ENCODE peak calls at places on chromosomes 11 and 22, in seven cellular contexts. I, C, D, X, A, S and R are unnamed samples.

GRCh38 chr11:124884869-124885479 is 12.7 kb downstream of the ROBO4 start:
- DNase-seq in S (no peak), C (no peak), X (no peak), A (no peak), D (no peak), I (no peak), R (no peak)

GRCh38 chr11:9774591-9775392 is 110.9 kb downstream of the SWAP70 start:
- DNase-seq in X (peak; percentile 84), C (no peak), I (no peak), A (no peak), D (peak; percentile 71), S (no peak), R (no peak)

GRCh38 chr11:70471254-70471653 is 72.9 kb downstream of the CTTN start:
- DNase-seq in D (peak; percentile 52), A (peak; percentile 33), C (peak; percentile 84), S (no peak), X (no peak), I (no peak), R (peak; percentile 31)

GRCh38 chr22:46731246-46732040 is 6.6 kb downstream of the CERK start:
- DNase-seq in S (no peak), A (no peak), I (peak; percentile 79), C (no peak), D (no peak), X (no peak), R (no peak)

GRCh38 chr11:83736689-83737088 is 450.5 kb upstream of the CCDC90B start:
- DNase-seq in D (no peak), S (no peak), A (no peak), X (no peak), C (no peak), I (no peak), R (no peak)

GRCh38 chr11:36092314-36093030 is 148.6 kb downstream of the LDLRAD3 start:
- DNase-seq in C (no peak), A (no peak), S (no peak), X (no peak), D (peak; percentile 19), I (no peak), R (no peak)

GRCh38 chr11:10623797-10624761 is 55.6 kb upstream of the LYVE1 start:
- DNase-seq in D (peak; percentile 42), C (peak; percentile 48), X (peak; percentile 14), I (peak; percentile 40), A (peak; percentile 25), S (no peak), R (no peak)

GRCh38 chr11:121630041-121630440 is 177.3 kb upstream of the SORL1-AS1 start:
- DNase-seq in C (no peak), D (peak; percentile 79), X (peak; percentile 82), I (no peak), A (no peak), S (no peak), R (no peak)

GRCh38 chr11:92180664-92181251 is 43.9 kb upstream of the FAT3 start:
- DNase-seq in X (peak; percentile 87), A (no peak), C (no peak), I (no peak), D (no peak), S (no peak), R (no peak)

GRCh38 chr11:29518389-29519174 is 498.2 kb downstream of the KCNA4 start:
- DNase-seq in I (no peak), A (no peak), D (peak; percentile 8), X (no peak), C (peak; percentile 95), S (no peak), R (no peak)

GRCh38 chr11:86816251-86816726 is 15.9 kb downstream of the PRSS23 start:
- DNase-seq in I (no peak), S (no peak), A (no peak), C (no peak), D (peak; percentile 66), X (peak; percentile 61), R (no peak)

GRCh38 chr11:25065711-25066110 is 568.9 kb downstream of the LUZP2 start:
- DNase-seq in A (no peak), I (no peak), X (peak; percentile 55), C (no peak), D (peak; percentile 85), S (no peak), R (no peak)

GRCh38 chr11:69718147-69718546 is 14.3 kb upstream of the FGF19 start:
- DNase-seq in A (peak; percentile 35), S (no peak), X (peak; percentile 9), I (no peak), D (peak; percentile 58), C (peak; percentile 35), R (no peak)

GRCh38 chr11:108654994-108655631 is 9.8 kb upstream of the DDX10 start:
- DNase-seq in I (peak; percentile 47), D (peak; percentile 74), C (peak; percentile 55), X (peak; percentile 66), S (peak; percentile 35), A (peak; percentile 33), R (peak; percentile 31)

GRCh38 chr11:121207485-121208115 is 85.0 kb upstream of the SC5D start:
- DNase-seq in S (no peak), A (no peak), C (no peak), X (no peak), I (no peak), D (no peak), R (no peak)

GRCh38 chr11:119584193-119585037 is 144.6 kb downstream of the NECTIN1 start:
- DNase-seq in D (peak; percentile 75), X (peak; percentile 82), I (no peak), A (no peak), S (no peak), C (peak; percentile 95), R (peak; percentile 18)

GRCh38 chr11:11735586-11735985 is 106.2 kb upstream of the USP47 start:
- DNase-seq in S (no peak), C (no peak), X (no peak), I (no peak), A (no peak), D (no peak), R (no peak)

GRCh38 chr22:19871023-19871844 is 16.6 kb upstream of the GNB1L start:
- DNase-seq in I (no peak), C (no peak), X (no peak), S (peak; percentile 9), A (no peak), D (no peak), R (no peak)

GRCh38 chr11:129866328-129866727 is 29.1 kb downstream of the NFRKB start:
- DNase-seq in X (no peak), I (no peak), A (no peak), C (no peak), D (no peak), S (no peak), R (no peak)

GRCh38 chr22:17638182-17638431 is 450 bp upstream of the BCL2L13 start:
- DNase-seq in S (no peak), D (no peak), C (no peak), I (no peak), A (no peak), X (no peak), R (no peak)

GRCh38 chr22:31926969-31927368 is 17.4 kb upstream of the YWHAH start:
- DNase-seq in I (no peak), A (no peak), C (no peak), S (no peak), D (no peak), X (no peak), R (no peak)

GRCh38 chr11:27055065-27055682 is 14.6 kb downstream of the BBOX1 start:
- DNase-seq in S (no peak), C (no peak), A (no peak), X (peak; percentile 76), D (no peak), I (peak; percentile 14), R (no peak)